ENCODE peak calls at places on chromosome 6, in six cellular contexts. J is H1, Y is upper lobe of left lung, O is prostate gland, N is breast epithelium, S is spleen. T is an unnamed sample.
A peak's percentile ranks its signal among the peaks of the same experiment; 100 is the strongest.

GRCh38 chr6:107698146-107698545 is 126.0 kb downstream of the SCML4 start:
- DNase-seq in J (no peak), Y (no peak), O (no peak), N (no peak), S (no peak), T (no peak)

GRCh38 chr6:74320076-74320475 is 624.1 kb downstream of the CD109 start:
- DNase-seq in J (no peak), Y (no peak), O (no peak), N (no peak), S (no peak), T (no peak)

GRCh38 chr6:26421259-26422144 is 18.8 kb upstream of the BTN3A3 start:
- DNase-seq in J (peak; percentile 34), Y (peak; percentile 81), O (peak; percentile 83), N (peak; percentile 60), S (peak; percentile 89), T (peak; percentile 87)

GRCh38 chr6:146388736-146389364 is 154.8 kb upstream of the RAB32 start:
- DNase-seq in J (no peak), Y (no peak), O (no peak), N (no peak), S (no peak), T (no peak)

GRCh38 chr6:28858963-28859362 is 64.8 kb downstream of the TRIM27 start:
- DNase-seq in J (no peak), Y (no peak), O (no peak), N (no peak), S (no peak), T (no peak)

GRCh38 chr6:1313755-1314503 is 2.0 kb downstream of the FOXQ1 start:
- DNase-seq in J (no peak), Y (peak; percentile 65), O (peak; percentile 51), N (no peak), S (no peak), T (no peak)

GRCh38 chr6:154337423-154338005 is 19.1 kb downstream of the IPCEF1 start:
- DNase-seq in J (no peak), Y (no peak), O (no peak), N (no peak), S (no peak), T (no peak)

GRCh38 chr6:45901777-45902650 is 113.6 kb downstream of the CLIC5 start:
- DNase-seq in J (no peak), Y (no peak), O (no peak), N (no peak), S (no peak), T (no peak)

GRCh38 chr6:6717953-6718352 is 129.4 kb downstream of the LY86 start:
- DNase-seq in J (no peak), Y (peak; percentile 76), O (no peak), N (no peak), S (no peak), T (peak; percentile 76)

GRCh38 chr6:111888928-111889696 is 15.9 kb upstream of the FYN start:
- DNase-seq in J (no peak), Y (no peak), O (no peak), N (no peak), S (no peak), T (no peak)

GRCh38 chr6:81901589-81901988 is 149.1 kb upstream of the TENT5A start:
- DNase-seq in J (no peak), Y (peak; percentile 26), O (no peak), N (no peak), S (no peak), T (no peak)

GRCh38 chr6:48978016-48978415 is 485.0 kb downstream of the MMUT start:
- DNase-seq in J (no peak), Y (no peak), O (no peak), N (no peak), S (no peak), T (no peak)

GRCh38 chr6:151534576-151534975 is 40.8 kb downstream of the CCDC170 start:
- DNase-seq in J (no peak), Y (no peak), O (no peak), N (no peak), S (no peak), T (no peak)

GRCh38 chr6:126268087-126268486 is 71.8 kb upstream of the CENPW start:
- DNase-seq in J (no peak), Y (no peak), O (no peak), N (no peak), S (no peak), T (no peak)

GRCh38 chr6:7045331-7045730 is 62.4 kb upstream of the RREB1 start:
- DNase-seq in J (no peak), Y (no peak), O (no peak), N (no peak), S (no peak), T (no peak)

GRCh38 chr6:30508890-30509736 is 19.8 kb downstream of the HLA-E start:
- DNase-seq in J (no peak), Y (no peak), O (no peak), N (no peak), S (no peak), T (no peak)

GRCh38 chr6:5681480-5681879 is 325.2 kb downstream of the NRN1 start:
- DNase-seq in J (no peak), Y (no peak), O (no peak), N (no peak), S (no peak), T (no peak)

GRCh38 chr6:168968228-168968627 is 285.4 kb downstream of the THBS2 start:
- DNase-seq in J (no peak), Y (no peak), O (no peak), N (no peak), S (no peak), T (no peak)

GRCh38 chr6:52157301-52157930 is 28.8 kb upstream of the IL17A start:
- DNase-seq in J (no peak), Y (no peak), O (no peak), N (no peak), S (no peak), T (no peak)

GRCh38 chr6:128131566-128131965 is 230.7 kb upstream of the THEMIS start:
- DNase-seq in J (no peak), Y (no peak), O (no peak), N (no peak), S (no peak), T (no peak)

GRCh38 chr6:15143540-15143939 is 102.3 kb upstream of the JARID2 start:
- DNase-seq in J (no peak), Y (no peak), O (no peak), N (no peak), S (no peak), T (no peak)

GRCh38 chr6:69422474-69422873 is 374.3 kb downstream of the LMBRD1 start:
- DNase-seq in J (no peak), Y (no peak), O (no peak), N (no peak), S (no peak), T (no peak)

GRCh38 chr6:150452642-150453243 is 83.9 kb downstream of the IYD start:
- DNase-seq in J (no peak), Y (peak; percentile 65), O (no peak), N (no peak), S (peak; percentile 82), T (no peak)
- TF ChIP-seq POLR2AphosphoS5 in J (no peak), Y (no peak), O (no peak), N (no peak), S (no peak), T (no peak)

GRCh38 chr6:43771210-43771857 is 1.3 kb downstream of the VEGFA start:
- DNase-seq in J (no peak), Y (peak; percentile 73), O (peak; percentile 47), N (peak; percentile 78), S (peak; percentile 89), T (peak; percentile 82)
- TF ChIP-seq POLR2A in J (no peak), Y (no peak), O (no peak), N (peak; percentile 42), S (no peak), T (no peak)

GRCh38 chr6:2857580-2858337 is 16.1 kb upstream of the SERPINB1 start:
- DNase-seq in J (no peak), Y (no peak), O (no peak), N (no peak), S (peak; percentile 87), T (no peak)

GRCh38 chr6:2861071-2861821 is 19.6 kb upstream of the SERPINB1 start:
- DNase-seq in J (no peak), Y (no peak), O (no peak), N (no peak), S (no peak), T (no peak)

GRCh38 chr6:2857185-2857579 is 15.5 kb upstream of the SERPINB1 start:
- DNase-seq in J (no peak), Y (no peak), O (no peak), N (no peak), S (no peak), T (no peak)

GRCh38 chr6:2859325-2859700 is 17.6 kb upstream of the SERPINB1 start:
- DNase-seq in J (no peak), Y (no peak), O (no peak), N (no peak), S (no peak), T (no peak)

GRCh38 chr6:2858678-2859324 is 17.1 kb upstream of the SERPINB1 start:
- DNase-seq in J (no peak), Y (no peak), O (no peak), N (no peak), S (no peak), T (no peak)
- TF ChIP-seq POLR2AphosphoS5 in J (no peak), Y (no peak), O (no peak), N (no peak), S (no peak), T (no peak)

GRCh38 chr6:32195902-32196681 is 3.6 kb upstream of the GPSM3 start:
- DNase-seq in J (peak; percentile 71), Y (peak; percentile 93), O (peak; percentile 80), N (peak; percentile 91), S (peak; percentile 96), T (peak; percentile 96)
- TF ChIP-seq POLR2A in J (peak; percentile 94), Y (peak; percentile 48), O (peak; percentile 98), N (peak; percentile 98), S (peak; percentile 97), T (peak; percentile 89)

GRCh38 chr6:37646097-37646864 is 51.4 kb downstream of the MDGA1 start:
- DNase-seq in J (no peak), Y (no peak), O (no peak), N (no peak), S (no peak), T (no peak)

GRCh38 chr6:37646986-37647764 is 50.5 kb downstream of the MDGA1 start:
- DNase-seq in J (no peak), Y (no peak), O (no peak), N (no peak), S (no peak), T (no peak)

GRCh38 chr6:37650071-37650481 is 47.6 kb downstream of the MDGA1 start:
- DNase-seq in J (peak; percentile 29), Y (no peak), O (no peak), N (no peak), S (no peak), T (no peak)

GRCh38 chr6:37647765-37648085 is 50.0 kb downstream of the MDGA1 start:
- DNase-seq in J (no peak), Y (no peak), O (no peak), N (no peak), S (no peak), T (no peak)

GRCh38 chr6:37648465-37649330 is 49.0 kb downstream of the MDGA1 start:
- DNase-seq in J (peak; percentile 77), Y (peak; percentile 32), O (no peak), N (no peak), S (no peak), T (no peak)
- TF ChIP-seq POLR2AphosphoS5 in J (peak; percentile 30), Y (no peak), O (no peak), N (no peak), S (no peak), T (no peak)

T was measured in suprapubic skin.